ENCODE peak calls at places on chromosomes 5 and 9, in four cellular contexts. U is bronchial epithelial cell; Q is ovary; F is activated naive CD4-positive, alpha-beta T cell treated with anti-CD3 and anti-CD28 coated beads for 36 hours. L is an unnamed sample.

GRCh38 chr9:120916573-120916972 is 10.0 kb downstream of the TRAF1 start:
- DNase-seq in U (no peak), Q (peak; percentile 80), F (peak; percentile 28), L (peak; percentile 18)

GRCh38 chr9:136700959-136701664 is 11.3 kb upstream of the DIPK1B start:
- DNase-seq in U (no peak), Q (no peak), F (peak; percentile 93), L (no peak)

GRCh38 chr9:110526426-110526825 is 53.1 kb downstream of the SVEP1 start:
- DNase-seq in U (peak; percentile 84), Q (no peak), F (no peak), L (no peak)

GRCh38 chr5:23132231-23132630 is 279.1 kb upstream of the CDH12 start:
- DNase-seq in U (no peak), Q (no peak), F (no peak), L (no peak)

GRCh38 chr5:139956342-139956741 is 86.8 kb downstream of the NRG2 start:
- DNase-seq in U (no peak), Q (no peak), F (no peak), L (no peak)

GRCh38 chr9:30673132-30673531 is 1711.3 kb upstream of the ACO1 start:
- DNase-seq in U (peak; percentile 68), Q (no peak), F (no peak), L (no peak)

GRCh38 chr5:176741566-176742211 is 68.7 kb upstream of the UNC5A start:
- DNase-seq in U (no peak), Q (no peak), F (no peak), L (no peak)

GRCh38 chr5:3237276-3237868 is 358.3 kb upstream of the IRX1 start:
- DNase-seq in U (no peak), Q (no peak), F (no peak), L (no peak)

GRCh38 chr9:136203406-136204085 is 1.4 kb downstream of the LHX3 start:
- DNase-seq in U (no peak), Q (no peak), F (no peak), L (no peak)

GRCh38 chr9:88387733-88388202 is 476 bp upstream of the SPIN1 start:
- DNase-seq in U (peak; percentile 57), Q (peak; percentile 59), F (no peak), L (no peak)

GRCh38 chr9:96486351-96487029 is 36.5 kb downstream of the HABP4 start:
- DNase-seq in U (no peak), Q (peak; percentile 65), F (no peak), L (no peak)

GRCh38 chr5:148937239-148937638 is 110.8 kb downstream of the ADRB2 start:
- DNase-seq in U (peak; percentile 76), Q (no peak), F (no peak), L (no peak)

GRCh38 chr5:145068696-145069095 is 766.4 kb downstream of the PRELID2 start:
- DNase-seq in U (peak; percentile 4), Q (no peak), F (no peak), L (peak; percentile 11)

GRCh38 chr9:120920495-120921178 is 6.0 kb downstream of the TRAF1 start:
- DNase-seq in U (no peak), Q (no peak), F (peak; percentile 61), L (no peak)

GRCh38 chr5:161372682-161373344 is 173.7 kb downstream of the GABRB2 start:
- DNase-seq in U (no peak), Q (no peak), F (no peak), L (no peak)

GRCh38 chr5:1101991-1102713 is 9.7 kb downstream of the SLC12A7 start:
- DNase-seq in U (no peak), Q (no peak), F (no peak), L (no peak)

GRCh38 chr9:76690575-76691370 is 73.5 kb upstream of the PCA3 start:
- DNase-seq in U (no peak), Q (no peak), F (no peak), L (no peak)

GRCh38 chr5:14188778-14189177 is 45.6 kb downstream of the TRIO start:
- DNase-seq in U (no peak), Q (no peak), F (no peak), L (no peak)

GRCh38 chr5:73451218-73452130 is 2.9 kb upstream of the FOXD1 start:
- DNase-seq in U (no peak), Q (no peak), F (peak; percentile 58), L (no peak)

GRCh38 chr5:179820483-179821297 is at the start of gene SQSTM1:
- DNase-seq in U (peak; percentile 45), Q (peak; percentile 90), F (peak; percentile 74), L (peak; percentile 16)